ENCODE peak calls at places on chromosome 22, in ten cellular contexts. One of them, this sample, is unnamed.

GRCh38 chr22:49671331-49672012 is 156.2 kb downstream of the BRD1 start:
- DNase-seq in CD4-positive, alpha-beta memory T cell: no peak
- DNase-seq in effector memory CD8-positive, alpha-beta T cell: no peak
- DNase-seq in neural crest cell: no peak
- DNase-seq in sciatic nerve: peak
- DNase-seq in HEK293T: no peak
- DNase-seq in hypothalamus: no peak
- DNase-seq in activated naive CD8-positive, alpha-beta T cell treated with anti-CD3 and anti-CD28 coated beads, Interleukin-2, amount 10 ng/mL, durations not matched to agents 7 days and 5 days: no peak
- DNase-seq in heart right ventricle: no peak
- DNase-seq in PC-9: no peak
- DNase-seq in this sample: no peak

GRCh38 chr22:41184679-41185078 is 20.4 kb upstream of the L3MBTL2 start:
- DNase-seq in CD4-positive, alpha-beta memory T cell: no peak
- DNase-seq in effector memory CD8-positive, alpha-beta T cell: no peak
- DNase-seq in neural crest cell: no peak
- DNase-seq in sciatic nerve: no peak
- DNase-seq in HEK293T: no peak
- DNase-seq in hypothalamus: no peak
- DNase-seq in activated naive CD8-positive, alpha-beta T cell treated with anti-CD3 and anti-CD28 coated beads, Interleukin-2, amount 10 ng/mL, durations not matched to agents 7 days and 5 days: no peak
- DNase-seq in heart right ventricle: no peak
- DNase-seq in PC-9: no peak
- DNase-seq in this sample: no peak

GRCh38 chr22:40519284-40519947 is 117.1 kb downstream of the MRTFA start:
- DNase-seq in CD4-positive, alpha-beta memory T cell: peak
- DNase-seq in effector memory CD8-positive, alpha-beta T cell: no peak
- DNase-seq in neural crest cell: no peak
- DNase-seq in sciatic nerve: no peak
- DNase-seq in HEK293T: no peak
- DNase-seq in hypothalamus: no peak
- DNase-seq in activated naive CD8-positive, alpha-beta T cell treated with anti-CD3 and anti-CD28 coated beads, Interleukin-2, amount 10 ng/mL, durations not matched to agents 7 days and 5 days: no peak
- DNase-seq in heart right ventricle: no peak
- DNase-seq in PC-9: no peak
- DNase-seq in this sample: no peak

GRCh38 chr22:20111045-20111688 is 4.7 kb upstream of the RANBP1 start:
- DNase-seq in CD4-positive, alpha-beta memory T cell: peak
- DNase-seq in effector memory CD8-positive, alpha-beta T cell: no peak
- DNase-seq in neural crest cell: no peak
- DNase-seq in sciatic nerve: no peak
- DNase-seq in HEK293T: peak
- DNase-seq in hypothalamus: no peak
- DNase-seq in activated naive CD8-positive, alpha-beta T cell treated with anti-CD3 and anti-CD28 coated beads, Interleukin-2, amount 10 ng/mL, durations not matched to agents 7 days and 5 days: peak
- DNase-seq in heart right ventricle: no peak
- DNase-seq in PC-9: no peak
- DNase-seq in this sample: no peak

GRCh38 chr22:49634006-49634772 is 193.5 kb downstream of the BRD1 start:
- DNase-seq in CD4-positive, alpha-beta memory T cell: no peak
- DNase-seq in effector memory CD8-positive, alpha-beta T cell: no peak
- DNase-seq in neural crest cell: no peak
- DNase-seq in sciatic nerve: no peak
- DNase-seq in HEK293T: no peak
- DNase-seq in hypothalamus: no peak
- DNase-seq in activated naive CD8-positive, alpha-beta T cell treated with anti-CD3 and anti-CD28 coated beads, Interleukin-2, amount 10 ng/mL, durations not matched to agents 7 days and 5 days: no peak
- DNase-seq in heart right ventricle: no peak
- DNase-seq in PC-9: no peak
- DNase-seq in this sample: no peak

GRCh38 chr22:23782649-23783048 is 4.1 kb upstream of the SMARCB1 start:
- DNase-seq in CD4-positive, alpha-beta memory T cell: no peak
- DNase-seq in effector memory CD8-positive, alpha-beta T cell: no peak
- DNase-seq in neural crest cell: no peak
- DNase-seq in sciatic nerve: no peak
- DNase-seq in HEK293T: no peak
- DNase-seq in hypothalamus: no peak
- DNase-seq in activated naive CD8-positive, alpha-beta T cell treated with anti-CD3 and anti-CD28 coated beads, Interleukin-2, amount 10 ng/mL, durations not matched to agents 7 days and 5 days: no peak
- DNase-seq in heart right ventricle: no peak
- DNase-seq in PC-9: no peak
- DNase-seq in this sample: no peak

GRCh38 chr22:36439481-36440271 is 41.8 kb downstream of the TXN2 start:
- DNase-seq in CD4-positive, alpha-beta memory T cell: no peak
- DNase-seq in effector memory CD8-positive, alpha-beta T cell: no peak
- DNase-seq in neural crest cell: no peak
- DNase-seq in sciatic nerve: no peak
- DNase-seq in HEK293T: peak
- DNase-seq in hypothalamus: no peak
- DNase-seq in activated naive CD8-positive, alpha-beta T cell treated with anti-CD3 and anti-CD28 coated beads, Interleukin-2, amount 10 ng/mL, durations not matched to agents 7 days and 5 days: no peak
- DNase-seq in heart right ventricle: peak
- DNase-seq in PC-9: peak
- DNase-seq in this sample: no peak

GRCh38 chr22:38706101-38706884 is 549 bp downstream of the GTPBP1 start:
- DNase-seq in CD4-positive, alpha-beta memory T cell: peak
- DNase-seq in effector memory CD8-positive, alpha-beta T cell: no peak
- DNase-seq in neural crest cell: peak
- DNase-seq in sciatic nerve: peak
- DNase-seq in HEK293T: peak
- DNase-seq in hypothalamus: peak
- DNase-seq in activated naive CD8-positive, alpha-beta T cell treated with anti-CD3 and anti-CD28 coated beads, Interleukin-2, amount 10 ng/mL, durations not matched to agents 7 days and 5 days: peak
- DNase-seq in heart right ventricle: peak
- DNase-seq in PC-9: no peak
- DNase-seq in this sample: peak

GRCh38 chr22:19632671-19633148 is 81.6 kb upstream of the SEPTIN5 start:
- DNase-seq in CD4-positive, alpha-beta memory T cell: no peak
- DNase-seq in effector memory CD8-positive, alpha-beta T cell: no peak
- DNase-seq in neural crest cell: no peak
- DNase-seq in sciatic nerve: peak
- DNase-seq in HEK293T: no peak
- DNase-seq in hypothalamus: no peak
- DNase-seq in activated naive CD8-positive, alpha-beta T cell treated with anti-CD3 and anti-CD28 coated beads, Interleukin-2, amount 10 ng/mL, durations not matched to agents 7 days and 5 days: peak
- DNase-seq in heart right ventricle: no peak
- DNase-seq in PC-9: no peak
- DNase-seq in this sample: no peak

GRCh38 chr22:42436402-42436801 is 4.2 kb upstream of the NFAM1 start:
- DNase-seq in CD4-positive, alpha-beta memory T cell: no peak
- DNase-seq in effector memory CD8-positive, alpha-beta T cell: no peak
- DNase-seq in neural crest cell: no peak
- DNase-seq in sciatic nerve: no peak
- DNase-seq in HEK293T: no peak
- DNase-seq in hypothalamus: no peak
- DNase-seq in activated naive CD8-positive, alpha-beta T cell treated with anti-CD3 and anti-CD28 coated beads, Interleukin-2, amount 10 ng/mL, durations not matched to agents 7 days and 5 days: no peak
- DNase-seq in heart right ventricle: no peak
- DNase-seq in PC-9: no peak
- DNase-seq in this sample: no peak

GRCh38 chr22:41770715-41771452 is 29.6 kb upstream of the CCDC134 start:
- DNase-seq in CD4-positive, alpha-beta memory T cell: no peak
- DNase-seq in effector memory CD8-positive, alpha-beta T cell: no peak
- DNase-seq in neural crest cell: no peak
- DNase-seq in sciatic nerve: no peak
- DNase-seq in HEK293T: no peak
- DNase-seq in hypothalamus: no peak
- DNase-seq in activated naive CD8-positive, alpha-beta T cell treated with anti-CD3 and anti-CD28 coated beads, Interleukin-2, amount 10 ng/mL, durations not matched to agents 7 days and 5 days: no peak
- DNase-seq in heart right ventricle: no peak
- DNase-seq in PC-9: peak
- DNase-seq in this sample: no peak

GRCh38 chr22:46696614-46697013 is 41.4 kb downstream of the CERK start:
- DNase-seq in CD4-positive, alpha-beta memory T cell: no peak
- DNase-seq in effector memory CD8-positive, alpha-beta T cell: no peak
- DNase-seq in neural crest cell: no peak
- DNase-seq in sciatic nerve: no peak
- DNase-seq in HEK293T: no peak
- DNase-seq in hypothalamus: no peak
- DNase-seq in activated naive CD8-positive, alpha-beta T cell treated with anti-CD3 and anti-CD28 coated beads, Interleukin-2, amount 10 ng/mL, durations not matched to agents 7 days and 5 days: no peak
- DNase-seq in heart right ventricle: no peak
- DNase-seq in PC-9: no peak
- DNase-seq in this sample: no peak

GRCh38 chr22:22591348-22592299 is 32.6 kb upstream of the PRAME start:
- DNase-seq in CD4-positive, alpha-beta memory T cell: no peak
- DNase-seq in effector memory CD8-positive, alpha-beta T cell: no peak
- DNase-seq in neural crest cell: no peak
- DNase-seq in sciatic nerve: no peak
- DNase-seq in HEK293T: no peak
- DNase-seq in hypothalamus: no peak
- DNase-seq in activated naive CD8-positive, alpha-beta T cell treated with anti-CD3 and anti-CD28 coated beads, Interleukin-2, amount 10 ng/mL, durations not matched to agents 7 days and 5 days: no peak
- DNase-seq in heart right ventricle: no peak
- DNase-seq in PC-9: no peak
- DNase-seq in this sample: no peak

GRCh38 chr22:30381250-30381649 is 6.0 kb downstream of the RNF215 start:
- DNase-seq in CD4-positive, alpha-beta memory T cell: no peak
- DNase-seq in effector memory CD8-positive, alpha-beta T cell: no peak
- DNase-seq in neural crest cell: no peak
- DNase-seq in sciatic nerve: no peak
- DNase-seq in HEK293T: no peak
- DNase-seq in hypothalamus: no peak
- DNase-seq in activated naive CD8-positive, alpha-beta T cell treated with anti-CD3 and anti-CD28 coated beads, Interleukin-2, amount 10 ng/mL, durations not matched to agents 7 days and 5 days: no peak
- DNase-seq in heart right ventricle: no peak
- DNase-seq in PC-9: no peak
- DNase-seq in this sample: no peak

GRCh38 chr22:30969532-30970355 is 679 bp downstream of the TUG1 start:
- DNase-seq in CD4-positive, alpha-beta memory T cell: peak
- DNase-seq in effector memory CD8-positive, alpha-beta T cell: no peak
- DNase-seq in neural crest cell: no peak
- DNase-seq in sciatic nerve: peak
- DNase-seq in HEK293T: peak
- DNase-seq in hypothalamus: no peak
- DNase-seq in activated naive CD8-positive, alpha-beta T cell treated with anti-CD3 and anti-CD28 coated beads, Interleukin-2, amount 10 ng/mL, durations not matched to agents 7 days and 5 days: no peak
- DNase-seq in heart right ventricle: peak
- DNase-seq in PC-9: no peak
- DNase-seq in this sample: no peak

GRCh38 chr22:44179989-44180705 is 578 bp upstream of the PARVG start:
- DNase-seq in CD4-positive, alpha-beta memory T cell: no peak
- DNase-seq in effector memory CD8-positive, alpha-beta T cell: no peak
- DNase-seq in neural crest cell: no peak
- DNase-seq in sciatic nerve: no peak
- DNase-seq in HEK293T: no peak
- DNase-seq in hypothalamus: no peak
- DNase-seq in activated naive CD8-positive, alpha-beta T cell treated with anti-CD3 and anti-CD28 coated beads, Interleukin-2, amount 10 ng/mL, durations not matched to agents 7 days and 5 days: no peak
- DNase-seq in heart right ventricle: no peak
- DNase-seq in PC-9: no peak
- DNase-seq in this sample: no peak

GRCh38 chr22:49997221-49997599 is 15.4 kb downstream of the IL17REL start:
- DNase-seq in CD4-positive, alpha-beta memory T cell: no peak
- DNase-seq in effector memory CD8-positive, alpha-beta T cell: no peak
- DNase-seq in neural crest cell: no peak
- DNase-seq in sciatic nerve: peak
- DNase-seq in HEK293T: no peak
- DNase-seq in hypothalamus: no peak
- DNase-seq in activated naive CD8-positive, alpha-beta T cell treated with anti-CD3 and anti-CD28 coated beads, Interleukin-2, amount 10 ng/mL, durations not matched to agents 7 days and 5 days: no peak
- DNase-seq in heart right ventricle: no peak
- DNase-seq in PC-9: peak
- DNase-seq in this sample: no peak

GRCh38 chr22:21942407-21942895 is 10.2 kb downstream of the PPM1F start:
- DNase-seq in CD4-positive, alpha-beta memory T cell: no peak
- DNase-seq in effector memory CD8-positive, alpha-beta T cell: no peak
- DNase-seq in neural crest cell: no peak
- DNase-seq in sciatic nerve: peak
- DNase-seq in HEK293T: no peak
- DNase-seq in hypothalamus: no peak
- DNase-seq in activated naive CD8-positive, alpha-beta T cell treated with anti-CD3 and anti-CD28 coated beads, Interleukin-2, amount 10 ng/mL, durations not matched to agents 7 days and 5 days: no peak
- DNase-seq in heart right ventricle: peak
- DNase-seq in PC-9: peak
- DNase-seq in this sample: peak

GRCh38 chr22:44398791-44399190 is 86.0 kb upstream of the SHISAL1 start:
- DNase-seq in CD4-positive, alpha-beta memory T cell: no peak
- DNase-seq in effector memory CD8-positive, alpha-beta T cell: no peak
- DNase-seq in neural crest cell: no peak
- DNase-seq in sciatic nerve: peak
- DNase-seq in HEK293T: no peak
- DNase-seq in hypothalamus: no peak
- DNase-seq in activated naive CD8-positive, alpha-beta T cell treated with anti-CD3 and anti-CD28 coated beads, Interleukin-2, amount 10 ng/mL, durations not matched to agents 7 days and 5 days: peak
- DNase-seq in heart right ventricle: no peak
- DNase-seq in PC-9: no peak
- DNase-seq in this sample: peak

GRCh38 chr22:43812890-43813289 is 785 bp upstream of the EFCAB6 start:
- DNase-seq in CD4-positive, alpha-beta memory T cell: no peak
- DNase-seq in effector memory CD8-positive, alpha-beta T cell: no peak
- DNase-seq in neural crest cell: no peak
- DNase-seq in sciatic nerve: no peak
- DNase-seq in HEK293T: no peak
- DNase-seq in hypothalamus: no peak
- DNase-seq in activated naive CD8-positive, alpha-beta T cell treated with anti-CD3 and anti-CD28 coated beads, Interleukin-2, amount 10 ng/mL, durations not matched to agents 7 days and 5 days: no peak
- DNase-seq in heart right ventricle: no peak
- DNase-seq in PC-9: no peak
- DNase-seq in this sample: no peak

GRCh38 chr22:17772249-17772962 is 1.9 kb downstream of the BID start:
- DNase-seq in CD4-positive, alpha-beta memory T cell: no peak
- DNase-seq in effector memory CD8-positive, alpha-beta T cell: no peak
- DNase-seq in neural crest cell: no peak
- DNase-seq in sciatic nerve: no peak
- DNase-seq in HEK293T: no peak
- DNase-seq in hypothalamus: no peak
- DNase-seq in activated naive CD8-positive, alpha-beta T cell treated with anti-CD3 and anti-CD28 coated beads, Interleukin-2, amount 10 ng/mL, durations not matched to agents 7 days and 5 days: no peak
- DNase-seq in heart right ventricle: no peak
- DNase-seq in PC-9: peak
- DNase-seq in this sample: no peak

GRCh38 chr22:22770881-22771280 is 116.7 kb upstream of the IGLL5 start:
- DNase-seq in CD4-positive, alpha-beta memory T cell: no peak
- DNase-seq in effector memory CD8-positive, alpha-beta T cell: no peak
- DNase-seq in neural crest cell: no peak
- DNase-seq in sciatic nerve: no peak
- DNase-seq in HEK293T: no peak
- DNase-seq in hypothalamus: no peak
- DNase-seq in activated naive CD8-positive, alpha-beta T cell treated with anti-CD3 and anti-CD28 coated beads, Interleukin-2, amount 10 ng/mL, durations not matched to agents 7 days and 5 days: no peak
- DNase-seq in heart right ventricle: no peak
- DNase-seq in PC-9: no peak
- DNase-seq in this sample: peak

This sample was measured in left lobe of liver.